ENCODE peak calls at places on chromosomes 11 and 22, in seven cellular contexts. Q, R, M, Y, N, K and H are unnamed samples.

GRCh38 chr22:50175921-50176849 is 5.7 kb downstream of the PANX2 start:
- DNase-seq in Q (no peak), R (no peak), M (no peak), Y (peak), N (no peak), K (no peak), H (no peak)

GRCh38 chr11:36000616-36001190 is 56.8 kb downstream of the LDLRAD3 start:
- DNase-seq in Q (no peak), R (no peak), M (no peak), Y (no peak), N (no peak), K (no peak), H (no peak)

GRCh38 chr11:73623651-73624050 is 22.7 kb upstream of the PLEKHB1 start:
- DNase-seq in Q (no peak), R (no peak), M (no peak), Y (no peak), N (no peak), K (no peak), H (no peak)

GRCh38 chr11:9803685-9804413 is 140.0 kb downstream of the SWAP70 start:
- DNase-seq in Q (no peak), R (no peak), M (no peak), Y (no peak), N (no peak), K (no peak), H (no peak)

GRCh38 chr11:86741489-86742435 is 58.6 kb upstream of the PRSS23 start:
- DNase-seq in Q (peak), R (no peak), M (no peak), Y (no peak), N (no peak), K (no peak), H (no peak)

GRCh38 chr11:103433380-103433779 is 324.2 kb downstream of the DYNC2H1 start:
- DNase-seq in Q (peak), R (no peak), M (no peak), Y (no peak), N (no peak), K (no peak), H (no peak)

GRCh38 chr22:46577361-46578249 is 40.2 kb upstream of the CELSR1 start:
- DNase-seq in Q (no peak), R (no peak), M (no peak), Y (peak), N (no peak), K (peak), H (no peak)

GRCh38 chr11:35526370-35526792 is 965 bp upstream of the PAMR1 start:
- DNase-seq in Q (no peak), R (no peak), M (no peak), Y (no peak), N (no peak), K (no peak), H (no peak)

GRCh38 chr11:123630126-123630531 is 24.3 kb downstream of the SCN3B start:
- DNase-seq in Q (no peak), R (no peak), M (peak), Y (no peak), N (no peak), K (no peak), H (no peak)

GRCh38 chr22:38844661-38845367 is 986 bp upstream of the NPTXR start:
- DNase-seq in Q (no peak), R (no peak), M (no peak), Y (peak), N (no peak), K (no peak), H (no peak)

GRCh38 chr22:18085188-18085587 is 7.4 kb downstream of the PEX26 start:
- DNase-seq in Q (no peak), R (no peak), M (no peak), Y (no peak), N (no peak), K (no peak), H (no peak)

GRCh38 chr11:122271167-122271566 is 155.2 kb upstream of the BLID start:
- DNase-seq in Q (no peak), R (no peak), M (no peak), Y (no peak), N (no peak), K (no peak), H (no peak)

GRCh38 chr22:38202437-38203089 is 769 bp downstream of the MAFF start:
- DNase-seq in Q (peak), R (peak), M (peak), Y (peak), N (peak), K (peak), H (peak)

GRCh38 chr11:27998552-27998951 is 109.4 kb downstream of the KIF18A start:
- DNase-seq in Q (no peak), R (no peak), M (no peak), Y (no peak), N (no peak), K (no peak), H (no peak)